ENCODE peak calls at places on chromosomes 12 and 14, in four cellular contexts. Q is HepG2, V is stomach, L is upper lobe of left lung. J is an unnamed sample.

GRCh38 chr12:29131539-29131938 is 17.5 kb upstream of the FAR2 start:
- DNase-seq in Q (no peak), V (no peak), L (peak; percentile 34), J (no peak)

GRCh38 chr12:48890657-48891418 is 25.2 kb upstream of the RND1 start:
- DNase-seq in Q (peak; percentile 48), V (peak; percentile 89), L (peak; percentile 78), J (no peak)

GRCh38 chr12:65972149-65972548 is 147.9 kb downstream of the HMGA2 start:
- DNase-seq in Q (no peak), V (no peak), L (no peak), J (peak; percentile 62)

GRCh38 chr14:36515896-36516718 is 3.9 kb downstream of the NKX2-1 start:
- DNase-seq in Q (no peak), V (no peak), L (no peak), J (no peak)

GRCh38 chr12:124392271-124392990 is 97.5 kb downstream of the RFLNA start:
- DNase-seq in Q (no peak), V (no peak), L (peak; percentile 53), J (no peak)

GRCh38 chr12:42638011-42638410 is 48.5 kb upstream of the PRICKLE1 start:
- DNase-seq in Q (no peak), V (no peak), L (no peak), J (no peak)

GRCh38 chr12:124804011-124804621 is 59.5 kb downstream of the SCARB1 start:
- DNase-seq in Q (peak; percentile 63), V (peak; percentile 75), L (peak; percentile 65), J (no peak)

GRCh38 chr12:124774054-124774461 is 89.6 kb downstream of the SCARB1 start:
- DNase-seq in Q (no peak), V (no peak), L (peak; percentile 65), J (no peak)

GRCh38 chr14:100640481-100641273 is 53.5 kb upstream of the BEGAIN start:
- DNase-seq in Q (no peak), V (peak; percentile 37), L (peak; percentile 42), J (no peak)

GRCh38 chr14:51422704-51423103 is 182.7 kb downstream of the TMX1 start:
- DNase-seq in Q (no peak), V (no peak), L (no peak), J (no peak)

GRCh38 chr14:61281186-61281676 is at the start of gene TMEM30B:
- DNase-seq in Q (no peak), V (peak; percentile 94), L (peak; percentile 94), J (no peak)

GRCh38 chr14:50726372-50727107 is 58.4 kb upstream of the SAV1 start:
- DNase-seq in Q (no peak), V (no peak), L (no peak), J (no peak)

GRCh38 chr14:102625564-102626296 is 33.3 kb downstream of the RCOR1 start:
- DNase-seq in Q (no peak), V (no peak), L (no peak), J (no peak)

GRCh38 chr14:25574949-25575348 is 525.0 kb upstream of the STXBP6 start:
- DNase-seq in Q (no peak), V (no peak), L (no peak), J (no peak)

GRCh38 chr14:72742682-72743195 is 151.2 kb downstream of the DPF3 start:
- DNase-seq in Q (no peak), V (peak; percentile 23), L (no peak), J (peak; percentile 64)

GRCh38 chr12:47216150-47216677 is 136.5 kb upstream of the AMIGO2 start:
- DNase-seq in Q (no peak), V (no peak), L (peak; percentile 75), J (no peak)

GRCh38 chr12:122202017-122202416 is 1.5 kb upstream of the B3GNT4 start:
- DNase-seq in Q (no peak), V (no peak), L (no peak), J (no peak)

GRCh38 chr12:76158518-76159321 is 74.2 kb upstream of the NAP1L1 start:
- DNase-seq in Q (peak; percentile 53), V (peak; percentile 55), L (peak; percentile 38), J (no peak)

GRCh38 chr12:51077930-51078329 is 5.5 kb downstream of the CSRNP2 start:
- DNase-seq in Q (no peak), V (no peak), L (no peak), J (no peak)

GRCh38 chr12:83318386-83318971 is 631.8 kb downstream of the TMTC2 start:
- DNase-seq in Q (no peak), V (no peak), L (no peak), J (no peak)

GRCh38 chr14:58944226-58944769 is 244.2 kb upstream of the DAAM1 start:
- DNase-seq in Q (no peak), V (no peak), L (no peak), J (no peak)

GRCh38 chr12:105724651-105725050 is 394.2 kb downstream of the C12orf75 start:
- DNase-seq in Q (no peak), V (no peak), L (no peak), J (no peak)

GRCh38 chr12:33588725-33589405 is 149.2 kb upstream of the SYT10 start:
- DNase-seq in Q (no peak), V (no peak), L (no peak), J (no peak)

GRCh38 chr12:74646831-74647230 is 109.2 kb downstream of the ATXN7L3B start:
- DNase-seq in Q (no peak), V (no peak), L (no peak), J (no peak)

GRCh38 chr14:102164241-102164641 is 24.5 kb downstream of the WDR20 start:
- DNase-seq in Q (no peak), V (no peak), L (no peak), J (no peak)

GRCh38 chr12:15796493-15797141 is 7.4 kb upstream of the EPS8 start:
- DNase-seq in Q (peak; percentile 37), V (no peak), L (no peak), J (no peak)

GRCh38 chr12:7667025-7667575 is 1.4 kb upstream of the APOBEC1 start:
- DNase-seq in Q (peak; percentile 10), V (no peak), L (no peak), J (no peak)

GRCh38 chr14:95025941-95026340 is 131.4 kb downstream of the DICER1 start:
- DNase-seq in Q (no peak), V (no peak), L (no peak), J (peak; percentile 78)

GRCh38 chr14:67485501-67486095 is 2.9 kb downstream of the TMEM229B start:
- DNase-seq in Q (no peak), V (no peak), L (no peak), J (no peak)

GRCh38 chr14:67490201-67490600 is 1.7 kb upstream of the TMEM229B start:
- DNase-seq in Q (no peak), V (no peak), L (no peak), J (no peak)

GRCh38 chr14:67487332-67487731 is 1.2 kb downstream of the TMEM229B start:
- DNase-seq in Q (no peak), V (no peak), L (no peak), J (no peak)

GRCh38 chr14:67486890-67487289 is 1.6 kb downstream of the TMEM229B start:
- DNase-seq in Q (no peak), V (no peak), L (no peak), J (no peak)

DNA sequence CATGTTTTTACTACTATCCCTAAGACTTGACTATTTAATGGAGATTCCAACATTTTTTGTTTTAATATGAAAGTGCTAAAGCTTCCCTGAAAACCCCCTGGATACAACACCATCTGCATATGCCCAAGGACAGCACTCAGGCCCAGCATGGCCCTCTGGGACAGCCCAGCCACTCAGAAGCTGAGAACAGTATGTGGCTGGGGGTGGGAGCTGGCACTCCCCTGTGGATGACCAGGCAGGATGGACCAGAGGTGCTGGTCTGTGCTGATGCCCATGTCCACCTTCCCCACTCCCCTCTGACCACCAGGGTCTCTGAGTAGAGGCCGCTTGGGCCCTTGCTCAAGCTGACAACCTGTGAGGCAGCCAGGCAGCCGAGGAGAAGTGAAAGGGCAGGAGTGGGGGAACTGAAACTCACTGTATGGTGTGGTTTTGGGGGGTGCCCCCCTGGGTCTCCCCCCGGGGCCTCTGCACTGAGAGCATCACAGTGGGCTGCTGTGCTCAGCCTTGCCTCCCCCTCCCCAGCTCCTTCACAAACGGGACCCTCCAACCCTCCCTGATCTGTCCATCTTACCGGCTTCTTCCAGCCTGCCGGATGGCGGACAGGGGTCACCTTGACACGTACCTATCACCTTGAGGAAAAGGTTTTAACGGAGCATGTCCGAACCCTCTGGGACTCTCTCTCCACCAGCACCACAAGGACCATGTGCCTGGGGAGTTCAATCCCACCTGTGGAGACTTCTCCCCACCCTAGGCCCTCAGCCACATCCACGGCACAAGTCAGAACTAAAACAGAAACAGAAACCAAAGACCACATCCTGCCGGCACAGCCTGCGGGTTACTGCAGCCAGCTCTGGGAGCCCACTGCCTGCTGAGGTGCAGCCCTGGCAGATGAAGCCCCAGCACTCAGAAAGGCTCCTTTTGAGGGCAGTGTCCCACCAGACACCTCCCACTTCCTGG is at the start of gene TMEM229B:
- DNase-seq in Q (no peak), V (peak; percentile 66), L (peak; percentile 65), J (no peak)
- TF ChIP-seq POLR2AphosphoS5 in Q (no peak), V (no peak), L (peak; percentile 42), J (no peak)

GRCh38 chr12:52331833-52332232 is 10.6 kb upstream of the KRT83 start:
- DNase-seq in Q (no peak), V (no peak), L (no peak), J (no peak)
- TF ChIP-seq EP300 in Q (no peak), V (no peak), L (no peak), J (no peak)

GRCh38 chr14:79373451-79373850 is 837.9 kb downstream of the DIO2 start:
- DNase-seq in Q (no peak), V (no peak), L (no peak), J (no peak)

GRCh38 chr14:79375336-79375735 is 836.0 kb downstream of the DIO2 start:
- DNase-seq in Q (no peak), V (no peak), L (no peak), J (no peak)

GRCh38 chr14:79370969-79371368 is 840.3 kb downstream of the DIO2 start:
- DNase-seq in Q (no peak), V (no peak), L (no peak), J (no peak)

GRCh38 chr14:79369359-79370332 is 841.7 kb downstream of the DIO2 start:
- DNase-seq in Q (no peak), V (no peak), L (no peak), J (no peak)
- TF ChIP-seq POLR2AphosphoS5 in Q (no peak), V (peak; percentile 71), L (no peak), J (peak; percentile 86)

GRCh38 chr14:64253672-64254071 is 40.5 kb downstream of the ESR2 start:
- DNase-seq in Q (no peak), V (no peak), L (no peak), J (no peak)

GRCh38 chr14:64247186-64247585 is 47.0 kb downstream of the ESR2 start:
- DNase-seq in Q (no peak), V (no peak), L (no peak), J (no peak)

GRCh38 chr14:64246688-64247087 is 47.5 kb downstream of the ESR2 start:
- DNase-seq in Q (no peak), V (no peak), L (no peak), J (no peak)

GRCh38 chr14:64248689-64249088 is 45.5 kb downstream of the ESR2 start:
- DNase-seq in Q (no peak), V (no peak), L (no peak), J (no peak)

GRCh38 chr14:64249363-64249762 is 44.8 kb downstream of the ESR2 start:
- DNase-seq in Q (no peak), V (no peak), L (no peak), J (no peak)
- TF ChIP-seq EP300 in Q (no peak), V (no peak), L (no peak), J (no peak)

J was measured in esophagus muscularis mucosa.